ENCODE peak calls at places on chromosomes 13 and 19, in four cellular contexts. One of them, this sample, is unnamed.

GRCh38 chr13:50222569-50223332 is 207.5 kb downstream of the KCNRG start:
- DNase-seq in foreskin keratinocyte: no peak
- DNase-seq in AG04450: no peak
- DNase-seq in breast epithelium: peak
- DNase-seq in this sample: peak

GRCh38 chr19:33134571-33135041 is 2.7 kb downstream of the WDR88 start:
- DNase-seq in foreskin keratinocyte: no peak
- DNase-seq in AG04450: no peak
- DNase-seq in breast epithelium: no peak
- DNase-seq in this sample: no peak

GRCh38 chr19:50383852-50384684 is at the start of gene POLD1:
- DNase-seq in foreskin keratinocyte: peak
- DNase-seq in AG04450: peak
- DNase-seq in breast epithelium: peak
- DNase-seq in this sample: peak

GRCh38 chr19:51716925-51717324 is 6.9 kb downstream of the HAS1 start:
- DNase-seq in foreskin keratinocyte: no peak
- DNase-seq in AG04450: no peak
- DNase-seq in breast epithelium: no peak
- DNase-seq in this sample: no peak

GRCh38 chr13:114285166-114285808 is 3.9 kb downstream of the UPF3A start:
- DNase-seq in foreskin keratinocyte: peak
- DNase-seq in AG04450: no peak
- DNase-seq in breast epithelium: no peak
- DNase-seq in this sample: peak

GRCh38 chr19:13153627-13154240 is 3.5 kb downstream of the IER2 start:
- DNase-seq in foreskin keratinocyte: no peak
- DNase-seq in AG04450: no peak
- DNase-seq in breast epithelium: peak
- DNase-seq in this sample: no peak

GRCh38 chr19:12364391-12365093 is 941 bp downstream of the ZNF442 start:
- DNase-seq in foreskin keratinocyte: no peak
- DNase-seq in AG04450: no peak
- DNase-seq in breast epithelium: no peak
- DNase-seq in this sample: peak

GRCh38 chr13:78228211-78228610 is 309.6 kb upstream of the EDNRB start:
- DNase-seq in foreskin keratinocyte: no peak
- DNase-seq in AG04450: no peak
- DNase-seq in breast epithelium: no peak
- DNase-seq in this sample: no peak

GRCh38 chr19:55300821-55301458 is 17.1 kb downstream of the BRSK1 start:
- DNase-seq in foreskin keratinocyte: no peak
- DNase-seq in AG04450: no peak
- DNase-seq in breast epithelium: no peak
- DNase-seq in this sample: no peak

GRCh38 chr13:27027086-27027667 is 144.4 kb downstream of the USP12 start:
- DNase-seq in foreskin keratinocyte: no peak
- DNase-seq in AG04450: no peak
- DNase-seq in breast epithelium: no peak
- DNase-seq in this sample: no peak

GRCh38 chr19:12484011-12484370 is 625 bp downstream of the ZNF709 start:
- DNase-seq in foreskin keratinocyte: peak
- DNase-seq in AG04450: no peak
- DNase-seq in breast epithelium: no peak
- DNase-seq in this sample: no peak

GRCh38 chr19:17909017-17909732 is 23.6 kb upstream of the CCDC124 start:
- DNase-seq in foreskin keratinocyte: peak
- DNase-seq in AG04450: no peak
- DNase-seq in breast epithelium: no peak
- DNase-seq in this sample: no peak
- TF ChIP-seq CTCF in foreskin keratinocyte: peak
- TF ChIP-seq CTCF in AG04450: no peak
- TF ChIP-seq CTCF in breast epithelium: no peak
- TF ChIP-seq CTCF in this sample: no peak

GRCh38 chr19:11204076-11204602 is 6.8 kb upstream of the KANK2 start:
- DNase-seq in foreskin keratinocyte: no peak
- DNase-seq in AG04450: no peak
- DNase-seq in breast epithelium: no peak
- DNase-seq in this sample: no peak
- H3K27ac ChIP-seq in foreskin keratinocyte: no peak
- H3K27ac ChIP-seq in AG04450: peak
- H3K27ac ChIP-seq in breast epithelium: peak
- H3K27ac ChIP-seq in this sample: peak

GRCh38 chr19:46100344-46100743 is 24.1 kb downstream of the IGFL3 start:
- DNase-seq in foreskin keratinocyte: no peak
- DNase-seq in AG04450: no peak
- DNase-seq in breast epithelium: no peak
- DNase-seq in this sample: no peak
- TF ChIP-seq CTCF in foreskin keratinocyte: no peak
- TF ChIP-seq CTCF in AG04450: no peak
- TF ChIP-seq CTCF in breast epithelium: no peak
- TF ChIP-seq CTCF in this sample: no peak

DNA sequence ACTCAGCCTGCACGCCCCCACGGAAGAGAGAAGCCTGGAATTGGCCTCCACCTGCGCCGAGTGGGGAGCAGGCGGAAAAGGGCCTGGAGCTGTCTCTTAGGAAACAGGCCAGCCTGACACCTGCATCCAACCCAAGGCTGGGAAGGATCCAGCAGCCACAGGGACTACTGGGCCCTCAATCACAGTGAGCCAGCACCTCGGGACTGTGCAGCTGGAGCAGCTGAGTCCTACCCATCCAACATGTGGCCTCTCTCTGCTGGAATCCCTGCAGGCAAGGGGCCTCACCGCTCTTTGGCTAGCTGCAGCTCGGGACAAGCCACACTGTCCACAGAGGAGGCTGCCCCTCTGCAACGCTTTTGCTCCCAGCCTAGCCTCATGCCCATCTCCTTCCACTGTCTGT is 8.3 kb upstream of the EPHX3 start:
- DNase-seq in foreskin keratinocyte: no peak
- DNase-seq in AG04450: no peak
- DNase-seq in breast epithelium: no peak
- DNase-seq in this sample: no peak
- H3K27ac ChIP-seq in foreskin keratinocyte: no peak
- H3K27ac ChIP-seq in AG04450: no peak
- H3K27ac ChIP-seq in breast epithelium: no peak
- H3K27ac ChIP-seq in this sample: peak

GRCh38 chr19:35294859-35295258 is 2.9 kb downstream of the MAG start:
- DNase-seq in foreskin keratinocyte: no peak
- DNase-seq in AG04450: no peak
- DNase-seq in breast epithelium: no peak
- DNase-seq in this sample: no peak

GRCh38 chr19:35292986-35293732 is 1.2 kb downstream of the MAG start:
- DNase-seq in foreskin keratinocyte: no peak
- DNase-seq in AG04450: no peak
- DNase-seq in breast epithelium: no peak
- DNase-seq in this sample: no peak

GRCh38 chr19:35294328-35294727 is 2.4 kb downstream of the MAG start:
- DNase-seq in foreskin keratinocyte: no peak
- DNase-seq in AG04450: no peak
- DNase-seq in breast epithelium: no peak
- DNase-seq in this sample: no peak

GRCh38 chr19:35292421-35292820 is 460 bp downstream of the MAG start:
- DNase-seq in foreskin keratinocyte: no peak
- DNase-seq in AG04450: no peak
- DNase-seq in breast epithelium: no peak
- DNase-seq in this sample: no peak

DNA sequence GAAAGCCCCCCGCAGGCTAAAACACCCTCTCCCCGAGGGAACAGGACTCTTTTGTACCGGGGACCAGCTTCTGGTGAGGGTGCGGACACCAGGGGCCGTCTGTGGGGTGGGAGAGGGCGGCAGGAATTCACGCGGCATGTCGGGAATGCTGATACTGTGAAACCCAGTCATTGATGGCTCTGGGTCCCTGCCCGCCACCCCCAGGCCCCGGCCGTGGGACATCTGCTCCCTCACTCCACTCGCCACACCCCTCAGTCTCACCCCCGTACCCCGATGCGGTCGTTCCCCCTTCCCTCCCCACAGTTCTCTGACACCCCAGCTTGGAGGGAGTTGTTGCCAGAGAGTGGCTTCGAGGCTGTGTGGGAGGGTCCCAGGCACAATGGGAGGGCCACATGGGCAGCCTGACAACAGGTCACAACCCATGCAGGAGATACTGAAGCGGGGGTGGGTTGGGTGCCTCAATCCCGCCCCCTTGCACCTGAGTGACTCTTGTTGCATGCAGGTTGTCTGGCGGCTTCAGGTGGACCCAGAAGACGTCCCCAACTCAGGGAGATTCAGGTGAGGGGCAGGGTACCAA is 1.9 kb downstream of the MAG start:
- DNase-seq in foreskin keratinocyte: no peak
- DNase-seq in AG04450: no peak
- DNase-seq in breast epithelium: no peak
- DNase-seq in this sample: no peak
- TF ChIP-seq CTCF in foreskin keratinocyte: no peak
- TF ChIP-seq CTCF in AG04450: no peak
- TF ChIP-seq CTCF in breast epithelium: no peak
- TF ChIP-seq CTCF in this sample: no peak

GRCh38 chr19:7917292-7918061 is 2.7 kb upstream of the SNAPC2 start:
- DNase-seq in foreskin keratinocyte: no peak
- DNase-seq in AG04450: no peak
- DNase-seq in breast epithelium: no peak
- DNase-seq in this sample: no peak

GRCh38 chr19:7915250-7916136 is 863 bp downstream of the TGFBR3L start:
- DNase-seq in foreskin keratinocyte: no peak
- DNase-seq in AG04450: no peak
- DNase-seq in breast epithelium: no peak
- DNase-seq in this sample: no peak

GRCh38 chr19:7916137-7916907 is 1.7 kb downstream of the TGFBR3L start:
- DNase-seq in foreskin keratinocyte: no peak
- DNase-seq in AG04450: no peak
- DNase-seq in breast epithelium: no peak
- DNase-seq in this sample: no peak

GRCh38 chr19:7918615-7919421 is 1.3 kb upstream of the SNAPC2 start:
- DNase-seq in foreskin keratinocyte: no peak
- DNase-seq in AG04450: no peak
- DNase-seq in breast epithelium: no peak
- DNase-seq in this sample: no peak

GRCh38 chr19:7916908-7917291 is 2.3 kb downstream of the TGFBR3L start:
- DNase-seq in foreskin keratinocyte: no peak
- DNase-seq in AG04450: no peak
- DNase-seq in breast epithelium: no peak
- DNase-seq in this sample: no peak
- H3K27ac ChIP-seq in foreskin keratinocyte: no peak
- H3K27ac ChIP-seq in AG04450: no peak
- H3K27ac ChIP-seq in breast epithelium: peak
- H3K27ac ChIP-seq in this sample: peak

DNA sequence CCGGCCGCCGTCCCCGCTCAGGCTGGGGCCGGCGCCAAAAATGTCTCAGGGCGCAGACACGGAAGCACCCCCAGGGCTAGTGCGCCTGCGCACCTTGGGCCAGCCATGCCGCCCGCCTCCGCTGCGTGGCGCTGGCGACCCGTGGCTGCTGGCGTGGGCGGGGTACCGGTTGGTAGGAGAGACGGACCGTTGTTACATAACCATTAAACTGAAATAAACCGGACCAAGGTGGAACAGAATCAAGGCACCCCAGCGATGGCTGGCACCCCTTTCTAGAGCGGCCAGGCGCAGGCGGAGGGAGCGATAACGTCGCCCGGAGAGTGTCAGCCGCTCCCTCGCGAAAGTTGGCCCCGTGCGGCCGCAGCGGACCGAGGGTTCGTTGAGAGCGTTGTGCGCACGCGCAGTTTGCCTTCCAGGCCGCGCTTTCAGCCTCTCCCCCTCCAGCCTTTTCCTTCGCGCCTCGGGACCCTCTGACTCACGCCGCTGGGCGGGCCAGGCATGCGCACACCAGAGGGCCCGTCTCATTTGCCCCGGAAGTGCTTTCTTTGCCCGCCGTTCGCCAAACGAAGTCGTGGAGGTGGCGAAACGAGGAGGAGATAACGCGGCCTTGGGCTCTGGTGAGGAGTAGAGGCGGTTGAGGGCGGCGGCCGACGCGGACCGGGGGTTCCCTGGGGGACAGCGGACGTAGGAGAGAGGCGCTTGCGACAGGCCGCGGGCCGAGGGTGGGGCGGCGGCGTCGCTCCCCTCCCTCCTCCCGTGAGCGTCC is at the start of the genes PLEKHJ1 and SF3A2:
- DNase-seq in foreskin keratinocyte: peak
- DNase-seq in AG04450: peak
- DNase-seq in breast epithelium: peak
- DNase-seq in this sample: peak
- TF ChIP-seq CTCF in foreskin keratinocyte: peak
- TF ChIP-seq CTCF in AG04450: peak
- TF ChIP-seq CTCF in breast epithelium: peak
- TF ChIP-seq CTCF in this sample: peak

DNA sequence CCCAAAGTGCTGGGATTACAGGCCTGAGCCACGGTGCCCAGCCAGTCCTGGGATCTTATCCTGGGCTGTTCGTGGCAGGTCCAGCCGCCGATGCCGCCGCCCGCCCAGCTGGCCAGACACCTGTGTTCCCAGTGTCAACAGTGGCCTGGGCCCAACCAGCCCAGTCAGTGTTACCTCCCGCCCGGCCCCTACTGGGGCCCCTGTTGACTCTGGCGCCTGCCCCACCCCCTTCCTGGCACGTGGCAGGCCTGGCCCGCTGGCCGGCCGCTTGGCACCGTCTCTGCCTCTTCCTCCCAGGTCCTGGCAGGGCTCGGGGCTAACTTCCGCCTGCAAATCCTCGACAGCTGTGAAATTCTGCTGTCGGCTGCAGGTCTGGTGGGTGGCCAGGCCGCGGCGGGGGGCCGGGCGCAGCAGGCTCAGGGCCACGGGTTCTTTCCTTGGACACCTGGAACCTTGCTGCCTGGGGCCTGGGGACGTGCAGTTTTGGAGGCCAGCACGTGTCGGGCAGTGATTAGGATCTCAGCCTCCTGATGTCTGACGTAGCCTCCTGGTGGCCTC is 9.1 kb downstream of the ARID3A start:
- DNase-seq in foreskin keratinocyte: no peak
- DNase-seq in AG04450: no peak
- DNase-seq in breast epithelium: peak
- DNase-seq in this sample: no peak
- H3K27ac ChIP-seq in foreskin keratinocyte: no peak
- H3K27ac ChIP-seq in AG04450: peak
- H3K27ac ChIP-seq in breast epithelium: peak
- H3K27ac ChIP-seq in this sample: peak

DNA sequence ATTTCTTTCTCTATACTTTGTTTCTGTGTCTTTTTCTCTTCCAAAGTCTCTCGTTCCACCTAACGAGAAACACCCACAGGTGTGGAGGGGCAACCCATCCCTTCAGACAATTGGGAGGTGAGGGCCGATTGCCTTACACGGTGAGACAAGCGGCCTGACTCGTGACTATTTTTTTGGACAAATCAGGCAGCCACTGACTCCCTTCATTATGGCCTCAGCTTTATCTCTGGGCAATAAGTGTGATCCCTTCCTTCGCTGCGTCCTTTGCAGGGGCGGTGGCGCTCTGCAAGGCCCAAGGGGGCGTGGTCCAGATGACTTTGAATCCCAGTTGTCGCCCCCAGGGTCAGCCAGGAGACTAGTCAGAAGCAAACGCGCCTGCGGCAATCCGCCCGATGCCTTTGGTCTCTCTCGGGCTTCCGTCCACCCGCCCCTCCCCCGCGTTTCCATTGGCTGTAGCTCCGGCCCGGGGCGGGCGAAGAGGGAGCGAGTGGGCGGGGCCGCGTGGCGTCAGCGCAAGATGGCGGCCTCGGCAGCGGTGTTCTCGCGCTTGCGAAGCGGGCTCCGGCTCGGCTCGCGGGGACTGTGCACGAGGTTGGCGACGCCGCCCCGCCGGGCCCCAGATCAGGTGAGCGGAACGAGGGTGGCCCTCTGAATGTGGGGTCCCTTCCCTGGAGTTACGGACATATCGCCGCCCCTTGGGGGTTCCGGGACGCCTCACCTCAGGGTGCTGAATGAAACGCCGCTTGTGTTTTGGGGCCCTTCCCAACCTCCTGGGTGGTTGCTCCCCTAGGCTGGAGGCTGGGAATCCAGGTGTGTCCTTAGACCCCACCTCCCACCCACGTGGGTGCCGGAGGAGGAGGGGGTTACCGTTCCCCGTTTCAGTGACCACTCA is at the start of gene TIMM50:
- DNase-seq in foreskin keratinocyte: peak
- DNase-seq in AG04450: peak
- DNase-seq in breast epithelium: peak
- DNase-seq in this sample: peak
- TF ChIP-seq CTCF in foreskin keratinocyte: no peak
- TF ChIP-seq CTCF in AG04450: no peak
- TF ChIP-seq CTCF in breast epithelium: no peak
- TF ChIP-seq CTCF in this sample: no peak